ENCODE peak calls at places on chromosomes 5 and 9, in four cellular contexts. One of them, this sample, is unnamed.

GRCh38 chr9:79447760-79448159 is 124.0 kb upstream of the TLE4 start:
- DNase-seq in K562: no peak
- DNase-seq in WTC11: no peak
- DNase-seq in HepG2: no peak
- DNase-seq in this sample: peak

GRCh38 chr5:52964138-52964537 is 25.0 kb upstream of the ITGA2 start:
- DNase-seq in K562: no peak
- DNase-seq in WTC11: no peak
- DNase-seq in HepG2: peak
- DNase-seq in this sample: peak

GRCh38 chr5:61322738-61323429 is 9.2 kb upstream of the ZSWIM6 start:
- DNase-seq in K562: no peak
- DNase-seq in WTC11: no peak
- DNase-seq in HepG2: no peak
- DNase-seq in this sample: no peak

GRCh38 chr9:33817327-33818166 is 587 bp downstream of the UBE2R2 start:
- DNase-seq in K562: peak
- DNase-seq in WTC11: peak
- DNase-seq in HepG2: peak
- DNase-seq in this sample: peak

GRCh38 chr9:4328723-4329122 is 28.9 kb upstream of the GLIS3 start:
- DNase-seq in K562: no peak
- DNase-seq in WTC11: no peak
- DNase-seq in HepG2: no peak
- DNase-seq in this sample: no peak

GRCh38 chr9:9747787-9748186 is 865.0 kb downstream of the PTPRD start:
- DNase-seq in K562: no peak
- DNase-seq in WTC11: no peak
- DNase-seq in HepG2: no peak
- DNase-seq in this sample: no peak

GRCh38 chr5:173233347-173234128 is 1.5 kb downstream of the NKX2-5 start:
- DNase-seq in K562: no peak
- DNase-seq in WTC11: no peak
- DNase-seq in HepG2: no peak
- DNase-seq in this sample: no peak

GRCh38 chr5:110159202-110159601 is 469.5 kb downstream of the MAN2A1 start:
- DNase-seq in K562: no peak
- DNase-seq in WTC11: no peak
- DNase-seq in HepG2: no peak
- DNase-seq in this sample: no peak

GRCh38 chr5:51382759-51383493 is at the start of gene ISL1:
- DNase-seq in K562: peak
- DNase-seq in WTC11: peak
- DNase-seq in HepG2: no peak
- DNase-seq in this sample: peak

GRCh38 chr5:40381676-40382363 is 297.9 kb upstream of the PTGER4 start:
- DNase-seq in K562: no peak
- DNase-seq in WTC11: no peak
- DNase-seq in HepG2: no peak
- DNase-seq in this sample: peak

GRCh38 chr5:78806544-78806943 is 158.0 kb upstream of the LHFPL2 start:
- DNase-seq in K562: no peak
- DNase-seq in WTC11: no peak
- DNase-seq in HepG2: no peak
- DNase-seq in this sample: no peak

GRCh38 chr9:127457191-127457878 is 6.0 kb downstream of the LRSAM1 start:
- DNase-seq in K562: no peak
- DNase-seq in WTC11: peak
- DNase-seq in HepG2: no peak
- DNase-seq in this sample: no peak

GRCh38 chr9:297104-297794 is 82.6 kb downstream of the DOCK8 start:
- DNase-seq in K562: no peak
- DNase-seq in WTC11: no peak
- DNase-seq in HepG2: no peak
- DNase-seq in this sample: peak

GRCh38 chr9:95852059-95853032 is 23.1 kb upstream of the ERCC6L2 start:
- DNase-seq in K562: peak
- DNase-seq in WTC11: no peak
- DNase-seq in HepG2: no peak
- DNase-seq in this sample: peak

GRCh38 chr5:167296680-167297079 is 994.8 kb upstream of the WWC1 start:
- DNase-seq in K562: no peak
- DNase-seq in WTC11: no peak
- DNase-seq in HepG2: no peak
- DNase-seq in this sample: no peak

GRCh38 chr9:112110094-112110772 is 64.9 kb downstream of the SUSD1 start:
- DNase-seq in K562: no peak
- DNase-seq in WTC11: no peak
- DNase-seq in HepG2: peak
- DNase-seq in this sample: no peak

GRCh38 chr5:74839228-74839627 is 27.0 kb downstream of the FAM169A start:
- DNase-seq in K562: no peak
- DNase-seq in WTC11: no peak
- DNase-seq in HepG2: no peak
- DNase-seq in this sample: no peak

GRCh38 chr9:19446361-19446861 is 37.6 kb downstream of the ACER2 start:
- DNase-seq in K562: no peak
- DNase-seq in WTC11: peak
- DNase-seq in HepG2: no peak
- DNase-seq in this sample: no peak

GRCh38 chr9:28443461-28443860 is 870.2 kb upstream of the C9orf72 start:
- DNase-seq in K562: no peak
- DNase-seq in WTC11: no peak
- DNase-seq in HepG2: no peak
- DNase-seq in this sample: no peak

GRCh38 chr9:97633859-97634485 is 351 bp downstream of the NCBP1 start:
- DNase-seq in K562: no peak
- DNase-seq in WTC11: no peak
- DNase-seq in HepG2: peak
- DNase-seq in this sample: no peak

GRCh38 chr5:130488252-130488651 is 584.0 kb downstream of the CHSY3 start:
- DNase-seq in K562: no peak
- DNase-seq in WTC11: no peak
- DNase-seq in HepG2: no peak
- DNase-seq in this sample: no peak

GRCh38 chr5:179187681-179188575 is 127.8 kb downstream of the ZNF354C start:
- DNase-seq in K562: no peak
- DNase-seq in WTC11: no peak
- DNase-seq in HepG2: no peak
- DNase-seq in this sample: no peak

GRCh38 chr5:26921439-26921838 is 116.9 kb downstream of the CDH9 start:
- DNase-seq in K562: no peak
- DNase-seq in WTC11: no peak
- DNase-seq in HepG2: no peak
- DNase-seq in this sample: no peak

DNA sequence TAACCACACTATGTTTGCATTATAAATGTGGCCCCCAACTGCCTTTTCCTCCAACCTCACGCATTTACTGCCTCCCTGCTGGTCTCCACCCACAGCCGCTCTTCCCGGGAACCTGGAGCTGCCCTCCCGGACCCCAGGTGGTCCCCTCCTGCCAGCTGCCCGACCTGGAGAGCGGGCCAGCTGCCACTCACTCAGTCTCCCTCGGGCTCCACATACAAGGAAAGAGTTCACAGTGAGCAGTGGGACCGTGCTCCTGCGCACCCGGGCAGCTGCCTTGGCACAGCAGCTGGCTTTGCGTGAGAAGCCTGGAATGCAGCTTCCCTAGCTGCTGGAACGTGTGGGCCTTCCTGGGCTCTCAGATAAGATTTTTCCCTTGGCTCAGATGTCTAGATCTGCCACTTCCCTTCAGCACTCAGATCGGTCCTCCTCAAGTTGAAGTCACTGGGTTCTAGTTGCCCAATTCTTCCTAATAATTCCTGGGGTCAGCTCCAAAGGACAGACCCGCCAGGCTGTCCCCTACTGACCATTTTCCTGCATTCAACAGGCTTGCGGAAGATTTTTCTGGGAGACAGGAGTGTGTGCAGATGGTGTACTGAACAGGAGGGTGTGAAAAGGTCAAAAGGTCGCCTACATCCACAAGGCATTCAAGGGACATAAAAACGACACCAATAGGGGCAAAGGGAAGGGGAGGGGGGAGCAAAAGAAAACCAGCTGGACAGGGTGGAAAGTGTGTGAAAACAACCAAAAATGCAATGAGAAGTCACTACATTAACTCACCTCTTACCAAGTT is 69.1 kb downstream of the MYO10 start:
- DNase-seq in K562: no peak
- DNase-seq in WTC11: peak
- DNase-seq in HepG2: no peak
- DNase-seq in this sample: no peak
- TF ChIP-seq HMGXB4 in K562: no peak
- TF ChIP-seq HMGXB4 in WTC11: no peak
- TF ChIP-seq HMGXB4 in HepG2: no peak
- TF ChIP-seq HMGXB4 in this sample: no peak

GRCh38 chr5:132425975-132426524 is 56.5 kb downstream of the SLC22A5 start:
- DNase-seq in K562: no peak
- DNase-seq in WTC11: no peak
- DNase-seq in HepG2: no peak
- DNase-seq in this sample: no peak

GRCh38 chr5:132428811-132429440 is 59.4 kb downstream of the SLC22A5 start:
- DNase-seq in K562: no peak
- DNase-seq in WTC11: no peak
- DNase-seq in HepG2: no peak
- DNase-seq in this sample: no peak

GRCh38 chr5:132428147-132428482 is 58.6 kb downstream of the SLC22A5 start:
- DNase-seq in K562: no peak
- DNase-seq in WTC11: no peak
- DNase-seq in HepG2: no peak
- DNase-seq in this sample: no peak

GRCh38 chr5:132426525-132427138 is 57.1 kb downstream of the SLC22A5 start:
- DNase-seq in K562: peak
- DNase-seq in WTC11: peak
- DNase-seq in HepG2: peak
- DNase-seq in this sample: peak

GRCh38 chr5:132427285-132428146 is 58.0 kb downstream of the SLC22A5 start:
- DNase-seq in K562: no peak
- DNase-seq in WTC11: no peak
- DNase-seq in HepG2: no peak
- DNase-seq in this sample: no peak
- TF ChIP-seq HMGXB4 in K562: no peak
- TF ChIP-seq HMGXB4 in WTC11: no peak
- TF ChIP-seq HMGXB4 in HepG2: no peak
- TF ChIP-seq HMGXB4 in this sample: no peak

DNA sequence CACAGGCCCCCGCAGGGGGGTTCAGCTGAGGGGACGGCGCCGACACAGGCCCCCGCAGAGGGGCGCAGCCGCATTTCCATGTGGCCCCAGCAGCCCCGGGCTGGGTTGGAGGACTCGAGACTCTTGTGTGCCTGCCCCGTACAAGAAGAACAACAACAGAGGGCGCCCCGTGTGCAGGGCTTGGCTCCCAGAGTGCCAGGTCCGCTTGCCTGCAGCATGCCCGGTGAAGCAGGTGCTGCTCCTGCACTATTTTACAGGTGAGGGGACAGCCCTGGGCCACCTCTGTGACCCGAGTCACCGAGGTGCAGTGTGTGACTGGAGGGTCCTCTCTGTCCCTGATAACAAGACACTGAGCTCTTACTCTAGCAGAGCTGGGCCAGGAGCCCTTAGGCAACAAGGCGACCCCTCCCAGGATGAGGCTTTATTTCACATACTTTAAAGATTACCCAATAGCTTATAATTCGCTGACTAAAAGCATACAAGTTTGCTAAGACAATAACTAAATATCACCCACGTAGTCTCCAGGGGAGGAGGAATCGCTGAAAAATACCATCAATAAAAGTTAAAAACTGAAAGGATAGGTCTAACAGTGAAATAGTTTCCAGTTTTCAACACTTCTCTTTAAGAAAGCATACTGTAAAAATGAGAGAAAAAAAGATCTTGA is 41.7 kb upstream of the SLC9A3 start:
- DNase-seq in K562: no peak
- DNase-seq in WTC11: peak
- DNase-seq in HepG2: no peak
- DNase-seq in this sample: no peak
- TF ChIP-seq HMGXB4 in K562: no peak
- TF ChIP-seq HMGXB4 in WTC11: no peak
- TF ChIP-seq HMGXB4 in HepG2: no peak
- TF ChIP-seq HMGXB4 in this sample: no peak

DNA sequence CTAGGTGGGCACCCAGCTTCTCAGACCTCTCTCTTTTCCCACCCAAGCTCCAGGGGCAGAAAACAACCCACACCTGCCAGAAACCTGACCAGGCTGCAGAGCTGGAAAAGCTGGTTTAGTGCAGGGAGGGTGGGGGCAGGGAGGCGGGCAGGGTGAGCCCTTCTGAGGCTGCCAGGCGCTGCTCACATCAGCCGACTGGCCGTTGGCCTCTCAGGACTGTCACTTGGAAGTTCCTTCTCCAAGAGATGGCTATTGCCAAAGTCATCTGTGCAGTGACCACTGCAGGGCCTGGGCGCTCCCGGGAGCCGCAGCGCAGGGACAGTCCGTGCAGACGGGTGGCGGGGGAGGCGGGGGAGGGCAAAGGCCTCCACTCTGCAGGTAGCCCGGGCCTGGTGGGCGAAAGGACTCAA is 204.9 kb upstream of the IER5L start:
- DNase-seq in K562: no peak
- DNase-seq in WTC11: no peak
- DNase-seq in HepG2: no peak
- DNase-seq in this sample: no peak
- TF ChIP-seq HMGXB4 in K562: no peak
- TF ChIP-seq HMGXB4 in WTC11: no peak
- TF ChIP-seq HMGXB4 in HepG2: no peak
- TF ChIP-seq HMGXB4 in this sample: no peak